ENCODE peak calls at places on chromosomes 5 and 9, in five cellular contexts. U, E, V, W and C are unnamed samples.
A peak's percentile ranks its signal among the peaks of the same experiment; 100 is the strongest.

GRCh38 chr5:173303878-173304590 is 24.2 kb downstream of the STC2 start:
- DNase-seq in W (no peak), U (no peak), E (no peak), V (no peak), C (no peak)

GRCh38 chr9:104881991-104882555 is 45.9 kb downstream of the ABCA1 start:
- DNase-seq in V (no peak), E (no peak), U (no peak), W (no peak), C (no peak)

GRCh38 chr5:122847687-122848081 is 2.3 kb downstream of the SNX24 start:
- DNase-seq in U (no peak), V (no peak), E (no peak), W (no peak), C (no peak)

GRCh38 chr9:99211746-99212145 is 10.0 kb downstream of the ALG2 start:
- DNase-seq in W (no peak), E (no peak), V (no peak), U (no peak), C (no peak)

GRCh38 chr9:84815554-84815953 is 146.0 kb downstream of the NTRK2 start:
- DNase-seq in V (no peak), U (no peak), E (no peak), W (no peak), C (no peak)

GRCh38 chr5:157670662-157671591 is at the start of gene C5orf52:
- DNase-seq in V (no peak), U (no peak), E (no peak), W (peak; percentile 60), C (no peak)

GRCh38 chr5:16140944-16141343 is 38.6 kb downstream of the MARCHF11 start:
- DNase-seq in W (no peak), V (no peak), E (no peak), U (no peak), C (no peak)

GRCh38 chr9:99056876-99057664 is 47.8 kb upstream of the TGFBR1 start:
- DNase-seq in E (no peak), U (no peak), W (no peak), V (no peak), C (no peak)

GRCh38 chr9:122929803-122930354 is 1.4 kb downstream of the ZBTB26 start:
- DNase-seq in U (no peak), E (no peak), W (no peak), V (no peak), C (no peak)

GRCh38 chr5:11719888-11720481 is 184.3 kb downstream of the CTNND2 start:
- DNase-seq in E (peak; percentile 8), W (no peak), U (peak; percentile 45), V (no peak), C (peak; percentile 20)

GRCh38 chr9:112925058-112925641 is 34.5 kb upstream of the SLC46A2 start:
- DNase-seq in U (no peak), W (no peak), V (no peak), E (no peak), C (no peak)

GRCh38 chr5:149002053-149002452 is 60.8 kb downstream of the SH3TC2 start:
- DNase-seq in E (peak; percentile 46), U (no peak), W (no peak), V (no peak), C (no peak)

GRCh38 chr5:143464723-143465490 is 61.4 kb upstream of the NR3C1 start:
- DNase-seq in U (no peak), V (no peak), E (no peak), W (no peak), C (no peak)

GRCh38 chr9:98317134-98317857 is 61.8 kb upstream of the TBC1D2 start:
- DNase-seq in U (no peak), E (no peak), V (no peak), W (no peak), C (no peak)

GRCh38 chr9:112000743-112001142 is 104.1 kb downstream of the UGCG start:
- DNase-seq in V (no peak), W (no peak), E (no peak), U (no peak), C (no peak)

GRCh38 chr9:22052376-22052945 is 43.4 kb upstream of the CDKN2B start:
- DNase-seq in V (no peak), E (no peak), U (no peak), W (peak; percentile 22), C (no peak)

GRCh38 chr5:142597546-142598337 is 88.1 kb downstream of the FGF1 start:
- DNase-seq in W (no peak), V (no peak), E (peak; percentile 95), U (no peak), C (no peak)

GRCh38 chr5:131846536-131846935 is 49.7 kb upstream of the FNIP1 start:
- DNase-seq in U (no peak), W (no peak), V (no peak), E (no peak), C (no peak)

GRCh38 chr9:124812401-124813016 is 35.6 kb downstream of the OLFML2A start:
- DNase-seq in E (no peak), V (no peak), U (no peak), W (no peak), C (peak; percentile 58)

GRCh38 chr5:62143268-62144229 is 162.5 kb upstream of the KIF2A start:
- DNase-seq in W (no peak), E (no peak), V (no peak), U (peak; percentile 26), C (no peak)

GRCh38 chr9:131731237-131731995 is 8.5 kb downstream of the RAPGEF1 start:
- DNase-seq in W (no peak), E (no peak), V (no peak), U (no peak), C (no peak)

GRCh38 chr9:113875917-113876805 is at the start of gene ZNF618:
- DNase-seq in V (no peak), W (peak; percentile 71), U (no peak), E (no peak), C (no peak)

GRCh38 chr5:79962580-79963222 is 28.4 kb downstream of the MTX3 start:
- DNase-seq in U (no peak), W (no peak), V (no peak), E (no peak), C (no peak)